ENCODE peak calls at places on chromosomes 1 and 21, in seven cellular contexts. O is neuronal stem cell, W is H9, Q is IMR-90, C is trophoblast cell, F is H1, A is mesenchymal stem cell. U is an unnamed sample.
A peak's percentile ranks its signal among the peaks of the same experiment; 100 is the strongest.

GRCh38 chr1:232334246-232334645 is 295.7 kb downstream of the SIPA1L2 start:
- DNase-seq in A (no peak), C (no peak), F (no peak), Q (no peak), W (no peak), O (no peak), U (no peak)

GRCh38 chr1:116832268-116832931 is 77.3 kb upstream of the PTGFRN start:
- DNase-seq in W (no peak), C (no peak), F (peak; percentile 23), Q (no peak), A (no peak), O (no peak), U (no peak)

GRCh38 chr1:71698186-71698585 is 584.2 kb downstream of the NEGR1 start:
- DNase-seq in W (no peak), A (no peak), Q (no peak), O (no peak), C (no peak), F (no peak), U (no peak)

GRCh38 chr1:33267468-33268205 is 11.3 kb downstream of the ZNF362 start:
- DNase-seq in W (no peak), C (no peak), F (no peak), A (no peak), Q (no peak), O (no peak), U (no peak)

GRCh38 chr21:38910390-38911008 is 104.8 kb downstream of the ETS2 start:
- DNase-seq in Q (no peak), A (no peak), W (no peak), C (peak; percentile 86), O (no peak), F (no peak), U (peak; percentile 39)

GRCh38 chr1:179366093-179366800 is 476 bp downstream of the AXDND1 start:
- DNase-seq in W (no peak), C (peak; percentile 43), F (peak; percentile 2), Q (peak; percentile 8), A (no peak), O (no peak), U (no peak)

GRCh38 chr1:217089239-217090014 is 366.2 kb upstream of the ESRRG start:
- DNase-seq in W (no peak), C (no peak), Q (peak; percentile 61), F (no peak), A (peak; percentile 60), O (no peak), U (no peak)

GRCh38 chr1:115445090-115445489 is 107.0 kb upstream of the NGF start:
- DNase-seq in A (no peak), W (no peak), F (no peak), Q (no peak), C (no peak), O (no peak), U (peak; percentile 23)

GRCh38 chr1:151009206-151009587 is 948 bp downstream of the PRUNE1 start:
- DNase-seq in Q (peak; percentile 86), C (no peak), W (no peak), F (no peak), O (no peak), A (no peak), U (no peak)

GRCh38 chr1:175802407-175803123 is 59.2 kb upstream of the TNR start:
- DNase-seq in W (peak; percentile 37), A (no peak), O (no peak), F (no peak), C (peak; percentile 47), Q (no peak), U (peak; percentile 44)

GRCh38 chr1:1068374-1069060 is 5.6 kb downstream of the RNF223 start:
- DNase-seq in O (no peak), F (no peak), A (no peak), C (peak; percentile 87), Q (no peak), W (peak; percentile 74), U (no peak)

GRCh38 chr1:183493540-183494245 is 21.4 kb downstream of the SMG7 start:
- DNase-seq in A (peak; percentile 19), C (peak; percentile 88), Q (no peak), F (no peak), O (no peak), W (no peak), U (no peak)

GRCh38 chr21:38721055-38721454 is 84.7 kb upstream of the ETS2 start:
- DNase-seq in F (no peak), Q (no peak), O (no peak), A (no peak), C (no peak), W (peak; percentile 36), U (peak; percentile 33)

GRCh38 chr1:210246447-210246846 is 13.9 kb downstream of the SERTAD4 start:
- DNase-seq in O (no peak), F (no peak), W (no peak), Q (peak; percentile 36), C (no peak), A (peak; percentile 89), U (no peak)
- H2BK120ac ChIP-seq in O (no peak overlapping the region), F (no peak overlapping the region), W (no peak overlapping the region), Q (no peak overlapping the region), C (no peak overlapping the region), A (no peak overlapping the region), U (no peak overlapping the region)

GRCh38 chr1:93734999-93735398 is 53.4 kb upstream of the BCAR3 start:
- DNase-seq in A (no peak), F (no peak), W (no peak), O (no peak), C (no peak), Q (no peak), U (peak; percentile 33)
- H2BK120ac ChIP-seq in A (no peak overlapping the region), F (no peak overlapping the region), W (no peak overlapping the region), O (no peak overlapping the region), C (no peak overlapping the region), Q (peak overlapping the region; percentile 85), U (no peak overlapping the region)

DNA sequence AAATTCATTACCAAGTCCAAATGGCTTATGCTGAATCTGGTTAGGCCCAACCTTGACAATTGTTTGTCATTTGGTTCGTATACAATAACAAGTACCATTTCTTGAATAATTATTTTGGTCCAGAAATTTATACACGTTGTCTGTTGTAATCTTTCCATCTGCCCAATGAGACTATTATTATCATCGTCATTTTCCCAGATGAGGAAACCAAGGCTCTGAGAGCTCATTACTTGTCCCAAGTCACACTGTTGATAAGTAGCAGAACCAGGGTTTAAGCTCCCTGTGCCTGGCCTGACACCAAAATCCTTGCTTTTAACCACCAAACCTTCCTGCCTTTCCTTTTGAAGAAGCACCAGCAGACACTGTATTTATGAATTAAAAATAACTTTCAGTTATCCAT is 81.3 kb downstream of the RGS2 start:
- DNase-seq in W (no peak), O (no peak), F (no peak), A (no peak), C (no peak), Q (no peak), U (no peak)
- H2BK120ac ChIP-seq in W (no peak overlapping the region), O (no peak overlapping the region), F (no peak overlapping the region), A (no peak overlapping the region), C (no peak overlapping the region), Q (no peak overlapping the region), U (no peak overlapping the region)

DNA sequence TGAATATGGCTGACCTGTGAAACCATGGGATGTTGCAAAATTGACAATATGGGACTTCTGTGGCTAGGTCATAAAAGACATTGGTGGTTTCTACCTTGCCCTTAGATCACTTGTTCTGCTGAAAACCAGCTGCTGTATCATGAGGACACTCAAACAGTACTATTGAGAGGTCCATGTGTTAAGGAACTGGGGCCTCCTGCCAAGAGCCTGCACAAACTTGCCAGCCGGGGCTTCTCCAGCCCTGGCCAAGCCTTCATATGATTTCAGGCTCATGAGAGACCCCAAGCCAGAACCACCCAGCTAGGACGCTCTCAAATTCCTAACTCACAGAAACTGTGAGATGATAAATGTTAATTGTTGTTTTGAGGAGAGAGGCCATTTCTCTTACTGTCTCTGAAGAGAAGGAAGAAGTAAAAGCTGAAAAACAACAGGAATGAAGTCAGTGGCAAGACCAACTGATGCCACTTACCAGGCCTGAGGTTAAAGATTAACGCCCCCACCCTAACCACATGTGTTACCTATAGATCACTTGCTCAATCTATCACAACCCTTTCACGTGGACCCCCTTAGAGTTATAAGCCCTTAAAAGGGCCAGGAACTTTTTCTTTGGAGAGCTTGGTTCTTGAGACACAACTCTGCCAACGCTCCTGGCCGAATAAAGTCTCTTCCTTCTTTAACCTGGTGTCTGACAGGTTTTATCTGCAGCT is 3.9 kb upstream of the PITHD1 start:
- DNase-seq in O (no peak), W (no peak), F (no peak), Q (no peak), C (no peak), A (no peak), U (no peak)
- H2BK120ac ChIP-seq in O (no peak overlapping the region), W (no peak overlapping the region), F (no peak overlapping the region), Q (no peak overlapping the region), C (no peak overlapping the region), A (no peak overlapping the region), U (no peak overlapping the region)

DNA sequence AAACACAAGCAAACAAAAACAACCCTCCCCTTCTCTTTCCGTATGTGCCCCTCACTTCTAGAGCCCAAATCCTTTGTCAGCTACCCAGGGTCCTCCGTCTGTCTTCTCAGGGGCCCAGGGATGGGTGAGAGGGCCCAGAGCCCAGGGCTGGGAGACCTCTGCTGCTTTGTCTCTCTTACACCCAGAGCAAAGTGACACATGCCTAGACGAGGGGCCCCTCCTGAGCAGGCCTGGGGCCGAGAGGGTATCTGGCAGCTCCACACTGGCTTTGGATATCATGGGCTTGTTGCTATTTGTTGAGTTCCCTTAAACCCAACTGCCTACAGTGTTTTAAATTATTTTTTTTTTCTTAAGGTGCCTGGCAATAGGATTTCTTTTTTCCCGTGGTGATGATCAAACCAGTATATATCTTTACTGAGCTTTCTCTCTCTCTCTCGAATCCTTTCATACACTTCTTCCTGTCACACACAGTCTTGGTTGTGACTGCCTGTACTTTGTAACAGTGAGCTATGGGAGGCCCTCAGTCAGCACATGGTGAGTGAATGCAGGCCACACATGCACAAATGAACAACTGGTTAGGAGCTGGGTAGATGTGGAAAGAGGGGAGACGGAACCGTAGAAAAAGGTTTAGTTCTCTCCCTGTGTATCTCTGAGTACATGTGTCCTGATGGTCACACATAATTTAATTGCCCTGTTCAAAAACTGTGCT is 14.5 kb downstream of the RASSF5 start:
- DNase-seq in A (no peak), F (no peak), C (no peak), Q (no peak), O (no peak), W (no peak), U (no peak)
- H2BK120ac ChIP-seq in A (no peak overlapping the region), F (no peak overlapping the region), C (no peak overlapping the region), Q (no peak overlapping the region), O (no peak overlapping the region), W (no peak overlapping the region), U (no peak overlapping the region)

GRCh38 chr1:8219530-8219929 is 98.4 kb upstream of the SLC45A1 start:
- DNase-seq in W (no peak), Q (peak; percentile 41), O (no peak), F (no peak), C (no peak), A (no peak), U (no peak)

GRCh38 chr1:8216005-8216404 is 101.9 kb upstream of the SLC45A1 start:
- DNase-seq in Q (peak; percentile 70), C (no peak), F (no peak), O (no peak), A (peak; percentile 45), W (no peak), U (peak; percentile 54)

GRCh38 chr1:8217011-8217711 is 100.8 kb upstream of the SLC45A1 start:
- DNase-seq in C (no peak), O (no peak), W (peak; percentile 66), F (no peak), A (peak; percentile 44), Q (no peak), U (peak; percentile 74)

GRCh38 chr1:8217809-8218208 is 100.1 kb upstream of the SLC45A1 start:
- DNase-seq in W (no peak), Q (no peak), C (no peak), A (no peak), O (no peak), F (no peak), U (no peak)

GRCh38 chr1:8218351-8219092 is 99.4 kb upstream of the SLC45A1 start:
- DNase-seq in F (no peak), C (peak; percentile 53), A (peak; percentile 58), W (no peak), Q (peak; percentile 65), O (no peak), U (no peak)
- H2BK120ac ChIP-seq in F (no peak overlapping the region), C (peak overlapping the region; percentile 96), A (peak overlapping the region; percentile 76), W (no peak overlapping the region), Q (peak overlapping the region; percentile 99), O (no peak overlapping the region), U (no peak overlapping the region)

U was measured in mesendoderm.